ENCODE peak calls at places on chromosomes 7 and 10, in eight cellular contexts. H is sigmoid colon, V is suprapubic skin, B is HCT116, D is transverse colon, S is stomach, C is H1, K is endothelial cell of umbilical vein. A is an unnamed sample.

GRCh38 chr10:11685787-11686218 is 56.4 kb upstream of the ECHDC3 start:
- DNase-seq in H (peak), V (peak), B (peak), D (peak), S (peak), C (no peak), K (peak), A (peak)

GRCh38 chr7:78601728-78602127 is 803.2 kb downstream of the PHTF2 start:
- DNase-seq in H (no peak), V (no peak), B (no peak), D (no peak), S (no peak), C (no peak), K (no peak), A (no peak)

GRCh38 chr7:124162667-124163066 is 129.8 kb upstream of the TMEM229A start:
- DNase-seq in H (no peak), V (no peak), B (no peak), D (no peak), S (no peak), C (no peak), K (no peak), A (no peak)

GRCh38 chr7:92765725-92766124 is 70.6 kb downstream of the CDK6 start:
- DNase-seq in H (no peak), V (no peak), B (peak), D (no peak), S (no peak), C (no peak), K (no peak), A (no peak)

GRCh38 chr7:148232784-148233183 is 357.8 kb upstream of the C7orf33 start:
- DNase-seq in H (no peak), V (no peak), B (no peak), D (no peak), S (no peak), C (no peak), K (no peak), A (no peak)

GRCh38 chr7:24926623-24927539 is 53.1 kb downstream of the OSBPL3 start:
- DNase-seq in H (no peak), V (no peak), B (no peak), D (no peak), S (no peak), C (no peak), K (no peak), A (no peak)

GRCh38 chr7:105355701-105356100 is 33.0 kb downstream of the SRPK2 start:
- DNase-seq in H (no peak), V (no peak), B (no peak), D (no peak), S (no peak), C (no peak), K (no peak), A (no peak)

GRCh38 chr10:130484131-130484911 is 348.1 kb downstream of the GLRX3 start:
- DNase-seq in H (peak), V (no peak), B (no peak), D (no peak), S (no peak), C (no peak), K (no peak), A (no peak)

GRCh38 chr7:135759537-135759936 is 10.9 kb upstream of the FAM180A start:
- DNase-seq in H (no peak), V (no peak), B (no peak), D (no peak), S (no peak), C (no peak), K (no peak), A (no peak)

GRCh38 chr10:91901784-91902677 is 7.3 kb downstream of the FGFBP3 start:
- DNase-seq in H (no peak), V (no peak), B (peak), D (no peak), S (peak), C (no peak), K (peak), A (no peak)

GRCh38 chr10:75417522-75417927 is 13.9 kb upstream of the LRMDA start:
- DNase-seq in H (no peak), V (no peak), B (no peak), D (no peak), S (no peak), C (peak), K (no peak), A (no peak)

GRCh38 chr7:41731486-41732278 is 28.8 kb upstream of the INHBA start:
- DNase-seq in H (no peak), V (no peak), B (no peak), D (no peak), S (no peak), C (no peak), K (peak), A (peak)

GRCh38 chr10:91909178-91909677 is at the start of gene FGFBP3:
- DNase-seq in H (no peak), V (no peak), B (peak), D (peak), S (no peak), C (peak), K (no peak), A (no peak)

GRCh38 chr7:27176343-27176731 is 2.2 kb upstream of the HOXA10 start:
- DNase-seq in H (peak), V (peak), B (no peak), D (peak), S (no peak), C (no peak), K (peak), A (no peak)

GRCh38 chr10:78964274-78964951 is 104.4 kb upstream of the ZMIZ1 start:
- DNase-seq in H (no peak), V (no peak), B (no peak), D (no peak), S (no peak), C (no peak), K (peak), A (no peak)

GRCh38 chr10:78966182-78966787 is 102.5 kb upstream of the ZMIZ1 start:
- DNase-seq in H (no peak), V (no peak), B (no peak), D (no peak), S (no peak), C (no peak), K (no peak), A (no peak)

GRCh38 chr10:78964952-78965633 is 103.7 kb upstream of the ZMIZ1 start:
- DNase-seq in H (peak), V (no peak), B (peak), D (no peak), S (peak), C (peak), K (peak), A (no peak)

GRCh38 chr10:78961760-78962159 is 107.0 kb upstream of the ZMIZ1 start:
- DNase-seq in H (no peak), V (no peak), B (no peak), D (no peak), S (no peak), C (no peak), K (no peak), A (no peak)

DNA sequence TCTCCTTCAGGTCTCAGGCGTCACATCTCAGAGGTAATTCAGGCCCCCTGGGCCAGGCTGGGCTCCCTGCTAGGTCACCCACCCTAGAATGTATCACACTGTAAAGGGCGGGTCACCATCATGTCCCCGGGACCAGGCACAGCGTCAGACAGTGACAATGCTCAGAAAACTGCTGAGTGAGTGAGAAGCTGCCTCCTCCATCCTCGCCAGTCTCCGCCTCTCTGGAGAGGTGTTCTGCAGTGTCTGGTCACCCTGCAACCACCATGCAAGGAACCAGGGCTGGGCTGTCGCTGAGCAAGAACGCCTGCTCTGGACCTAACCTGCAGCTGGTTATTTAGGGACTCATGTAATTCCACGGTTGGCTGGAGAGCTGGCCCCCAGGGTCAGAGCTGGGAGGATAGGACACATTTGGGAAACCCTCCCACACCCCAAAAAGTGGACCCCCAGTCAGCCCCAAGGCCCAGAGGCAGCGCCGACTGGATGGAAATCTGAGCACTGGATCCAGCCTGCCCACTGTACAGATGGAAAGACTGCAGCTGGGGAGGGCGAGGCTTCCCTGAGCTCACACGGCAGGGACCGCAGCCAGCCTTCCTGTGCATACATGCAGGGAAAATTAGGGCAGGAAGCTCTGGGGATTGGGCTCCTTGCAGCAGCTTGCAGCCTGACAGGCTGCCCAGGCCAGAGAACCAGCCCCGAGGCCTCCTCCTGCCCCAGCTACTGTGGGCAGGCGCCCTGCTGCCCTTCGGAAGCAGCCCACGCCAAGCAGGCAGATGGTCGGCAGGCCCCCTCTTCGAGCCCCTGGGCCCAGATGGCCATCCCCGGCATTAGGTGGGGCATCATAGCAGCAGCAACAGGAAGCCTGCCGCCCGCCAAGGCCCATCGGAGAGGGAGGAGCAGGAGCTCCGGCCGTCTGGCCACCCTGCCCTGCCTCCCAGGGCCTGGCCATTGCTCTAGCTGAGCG is 105.4 kb upstream of the ZMIZ1 start:
- DNase-seq in H (no peak), V (no peak), B (no peak), D (no peak), S (no peak), C (no peak), K (peak), A (no peak)
- TF ChIP-seq POLR2AphosphoS5 in H (no peak), V (no peak), B (no peak), D (no peak), S (no peak), C (no peak), K (no peak), A (no peak)

GRCh38 chr7:141072548-141073172 is 1.2 kb upstream of the TMEM178B start:
- DNase-seq in H (peak), V (no peak), B (no peak), D (peak), S (no peak), C (peak), K (no peak), A (no peak)
- TF ChIP-seq POLR2A in H (no peak), V (no peak), B (no peak), D (no peak), S (no peak), C (no peak), K (no peak), A (no peak)

GRCh38 chr10:667602-668143 is 21.8 kb downstream of the DIP2C start:
- DNase-seq in H (no peak), V (no peak), B (no peak), D (no peak), S (no peak), C (peak), K (no peak), A (no peak)

GRCh38 chr10:668786-669485 is 20.5 kb downstream of the DIP2C start:
- DNase-seq in H (no peak), V (no peak), B (no peak), D (peak), S (no peak), C (peak), K (no peak), A (no peak)

GRCh38 chr10:672139-672538 is 17.3 kb downstream of the DIP2C start:
- DNase-seq in H (no peak), V (no peak), B (no peak), D (peak), S (no peak), C (no peak), K (no peak), A (no peak)

GRCh38 chr10:670990-671389 is 18.5 kb downstream of the DIP2C start:
- DNase-seq in H (no peak), V (no peak), B (no peak), D (peak), S (no peak), C (peak), K (no peak), A (no peak)

DNA sequence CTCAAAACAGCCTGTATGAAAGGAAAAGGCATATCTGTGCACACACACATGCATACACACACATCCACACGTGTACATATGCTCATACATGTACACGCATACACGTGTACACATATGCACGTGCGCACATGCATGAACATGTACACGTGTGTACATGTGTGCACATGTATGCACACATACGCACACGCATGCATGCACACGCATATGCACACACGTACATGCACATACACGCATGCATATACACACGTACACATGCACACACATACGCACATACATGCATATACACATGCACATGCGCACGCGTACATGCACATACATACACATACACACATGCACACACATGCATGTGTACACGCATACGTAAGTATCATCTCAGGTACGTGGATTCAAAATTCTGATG is 19.4 kb downstream of the DIP2C start:
- DNase-seq in H (no peak), V (no peak), B (no peak), D (no peak), S (no peak), C (peak), K (no peak), A (no peak)
- TF ChIP-seq POLR2AphosphoS5 in H (peak), V (no peak), B (no peak), D (peak), S (no peak), C (no peak), K (no peak), A (no peak)

DNA sequence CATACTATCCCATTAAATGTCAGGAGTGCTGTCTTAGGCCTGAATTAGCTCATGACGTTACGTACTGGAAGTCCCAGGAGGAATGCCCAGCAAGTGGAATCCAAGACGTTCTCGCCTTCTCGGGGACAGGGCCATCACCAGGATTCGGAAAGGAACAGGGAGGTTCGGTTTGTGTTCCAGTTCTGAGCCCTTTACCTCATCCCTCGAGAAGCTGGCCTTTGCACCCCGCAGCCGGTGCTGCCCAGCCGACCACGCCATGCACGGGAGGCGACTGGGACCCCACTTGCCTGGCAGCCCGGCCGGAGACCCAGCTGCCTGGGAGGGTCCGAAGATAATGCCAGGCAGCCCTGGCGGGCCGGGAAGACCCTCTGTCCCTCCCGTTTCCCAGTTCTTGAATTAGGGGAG is 842 bp upstream of the CHST3 start:
- DNase-seq in H (peak), V (no peak), B (no peak), D (no peak), S (no peak), C (peak), K (no peak), A (no peak)
- TF ChIP-seq POLR2A in H (peak), V (no peak), B (no peak), D (no peak), S (no peak), C (no peak), K (no peak), A (no peak)

GRCh38 chr7:16455591-16455990 is 9.9 kb downstream of the SOSTDC1 start:
- DNase-seq in H (no peak), V (no peak), B (no peak), D (no peak), S (no peak), C (no peak), K (no peak), A (no peak)
- TF ChIP-seq POLR2AphosphoS5 in H (no peak), V (no peak), B (no peak), D (no peak), S (no peak), C (no peak), K (no peak), A (no peak)

A was measured in GM12892.